ENCODE peak calls at places on chromosomes 16 and 17, in four cellular contexts. One of them, this sample, is unnamed.

GRCh38 chr17:59837362-59838195 is 55.2 kb downstream of the TUBD1 start:
- DNase-seq in COLO829: peak; percentile 88
- DNase-seq in stimulated activated CD8-positive, alpha-beta memory T cell treated with anti-CD3 and anti-CD28 coated beads, Interleukin-2, amount 100 ng/mL, for 1 hour: no peak
- DNase-seq in astrocyte of the hippocampus: peak; percentile 98
- DNase-seq in this sample: peak; percentile 57

GRCh38 chr17:18093616-18094408 is 6.1 kb downstream of the DRG2 start:
- DNase-seq in COLO829: peak; percentile 32
- DNase-seq in stimulated activated CD8-positive, alpha-beta memory T cell treated with anti-CD3 and anti-CD28 coated beads, Interleukin-2, amount 100 ng/mL, for 1 hour: no peak
- DNase-seq in astrocyte of the hippocampus: peak; percentile 56
- DNase-seq in this sample: no peak

GRCh38 chr16:83705856-83706255 is 101.9 kb upstream of the HSBP1 start:
- DNase-seq in COLO829: no peak
- DNase-seq in stimulated activated CD8-positive, alpha-beta memory T cell treated with anti-CD3 and anti-CD28 coated beads, Interleukin-2, amount 100 ng/mL, for 1 hour: no peak
- DNase-seq in astrocyte of the hippocampus: peak; percentile 72
- DNase-seq in this sample: no peak

GRCh38 chr16:67915831-67916723 is 15.6 kb downstream of the CTRL start:
- DNase-seq in COLO829: no peak
- DNase-seq in stimulated activated CD8-positive, alpha-beta memory T cell treated with anti-CD3 and anti-CD28 coated beads, Interleukin-2, amount 100 ng/mL, for 1 hour: no peak
- DNase-seq in astrocyte of the hippocampus: no peak
- DNase-seq in this sample: no peak

GRCh38 chr17:1839516-1839915 is 9.7 kb downstream of the RPA1 start:
- DNase-seq in COLO829: no peak
- DNase-seq in stimulated activated CD8-positive, alpha-beta memory T cell treated with anti-CD3 and anti-CD28 coated beads, Interleukin-2, amount 100 ng/mL, for 1 hour: no peak
- DNase-seq in astrocyte of the hippocampus: no peak
- DNase-seq in this sample: no peak

GRCh38 chr17:76715462-76715830 is 4.7 kb upstream of the MXRA7 start:
- DNase-seq in COLO829: no peak
- DNase-seq in stimulated activated CD8-positive, alpha-beta memory T cell treated with anti-CD3 and anti-CD28 coated beads, Interleukin-2, amount 100 ng/mL, for 1 hour: no peak
- DNase-seq in astrocyte of the hippocampus: no peak
- DNase-seq in this sample: no peak

GRCh38 chr16:75491876-75492275 is 3.4 kb downstream of the CHST6 start:
- DNase-seq in COLO829: no peak
- DNase-seq in stimulated activated CD8-positive, alpha-beta memory T cell treated with anti-CD3 and anti-CD28 coated beads, Interleukin-2, amount 100 ng/mL, for 1 hour: no peak
- DNase-seq in astrocyte of the hippocampus: peak; percentile 73
- DNase-seq in this sample: no peak

GRCh38 chr17:6439951-6440350 is 4.3 kb upstream of the PIMREG start:
- DNase-seq in COLO829: no peak
- DNase-seq in stimulated activated CD8-positive, alpha-beta memory T cell treated with anti-CD3 and anti-CD28 coated beads, Interleukin-2, amount 100 ng/mL, for 1 hour: no peak
- DNase-seq in astrocyte of the hippocampus: no peak
- DNase-seq in this sample: no peak

GRCh38 chr17:13558588-13558987 is 43.1 kb downstream of the HS3ST3A1 start:
- DNase-seq in COLO829: no peak
- DNase-seq in stimulated activated CD8-positive, alpha-beta memory T cell treated with anti-CD3 and anti-CD28 coated beads, Interleukin-2, amount 100 ng/mL, for 1 hour: no peak
- DNase-seq in astrocyte of the hippocampus: no peak
- DNase-seq in this sample: no peak

This sample was measured in kidney.